ENCODE peak calls at places on chromosomes 7 and 10, in four cellular contexts. S, H, A and J are unnamed samples.

GRCh38 chr7:148107741-148108140 is 482.8 kb upstream of the C7orf33 start:
- DNase-seq in A (no peak), S (no peak), H (no peak), J (no peak)

GRCh38 chr10:55091691-55092328 is 290.8 kb upstream of the PCDH15 start:
- DNase-seq in H (no peak), S (no peak), A (no peak), J (no peak)

GRCh38 chr7:66267249-66267648 is 62.1 kb downstream of the TPST1 start:
- DNase-seq in H (no peak), S (peak), A (peak), J (peak)

GRCh38 chr10:95266674-95267095 is 24.1 kb downstream of the PDLIM1 start:
- DNase-seq in H (no peak), A (no peak), S (no peak), J (no peak)

GRCh38 chr7:119197872-119198527 is 973.5 kb downstream of the ANKRD7 start:
- DNase-seq in H (no peak), S (no peak), A (no peak), J (no peak)

GRCh38 chr7:125279956-125280355 is 350.3 kb upstream of the POT1 start:
- DNase-seq in H (no peak), S (no peak), A (no peak), J (no peak)

GRCh38 chr7:55185941-55186609 is 167.3 kb downstream of the EGFR start:
- DNase-seq in S (no peak), H (no peak), A (no peak), J (peak)

GRCh38 chr10:121332829-121333765 is 265.1 kb downstream of the FGFR2 start:
- DNase-seq in A (no peak), S (no peak), H (no peak), J (no peak)

GRCh38 chr10:3805227-3805790 is 20.3 kb upstream of the KLF6 start:
- DNase-seq in S (no peak), A (peak), H (no peak), J (no peak)

GRCh38 chr10:124152139-124152780 is 58.9 kb upstream of the CHST15 start:
- DNase-seq in A (peak), S (peak), H (peak), J (peak)

GRCh38 chr7:106891545-106892410 is 26.7 kb downstream of the PIK3CG start:
- DNase-seq in S (no peak), H (no peak), A (no peak), J (no peak)

GRCh38 chr7:132321387-132321786 is 254.9 kb downstream of the PLXNA4 start:
- DNase-seq in H (no peak), S (no peak), A (no peak), J (no peak)

GRCh38 chr10:79391231-79392019 is 44.2 kb downstream of the PPIF start:
- DNase-seq in H (peak), S (peak), A (peak), J (no peak)

GRCh38 chr10:26855186-26855585 is 5.6 kb downstream of the ABI1 start:
- DNase-seq in S (no peak), A (no peak), H (no peak), J (no peak)

GRCh38 chr7:40800771-40801170 is 666.0 kb downstream of the SUGCT start:
- DNase-seq in S (no peak), H (no peak), A (peak), J (no peak)

GRCh38 chr7:27997188-27997707 is 183.3 kb downstream of the JAZF1 start:
- DNase-seq in A (no peak), H (no peak), S (no peak), J (no peak)

GRCh38 chr7:107372298-107372697 is 97.6 kb upstream of the GPR22 start:
- DNase-seq in S (no peak), H (no peak), A (no peak), J (no peak)

GRCh38 chr10:51215956-51216834 is 141.9 kb downstream of the PRKG1 start:
- DNase-seq in S (no peak), A (no peak), H (no peak), J (no peak)

GRCh38 chr7:114662002-114662677 is 247.5 kb downstream of the FOXP2 start:
- DNase-seq in H (no peak), S (no peak), A (no peak), J (no peak)

GRCh38 chr7:48428091-48428710 is 256.9 kb downstream of the ABCA13 start:
- DNase-seq in S (no peak), A (no peak), H (no peak), J (no peak)

GRCh38 chr7:28358423-28358868 is 53.9 kb upstream of the CREB5 start:
- DNase-seq in S (no peak), A (no peak), H (no peak), J (no peak)

DNA sequence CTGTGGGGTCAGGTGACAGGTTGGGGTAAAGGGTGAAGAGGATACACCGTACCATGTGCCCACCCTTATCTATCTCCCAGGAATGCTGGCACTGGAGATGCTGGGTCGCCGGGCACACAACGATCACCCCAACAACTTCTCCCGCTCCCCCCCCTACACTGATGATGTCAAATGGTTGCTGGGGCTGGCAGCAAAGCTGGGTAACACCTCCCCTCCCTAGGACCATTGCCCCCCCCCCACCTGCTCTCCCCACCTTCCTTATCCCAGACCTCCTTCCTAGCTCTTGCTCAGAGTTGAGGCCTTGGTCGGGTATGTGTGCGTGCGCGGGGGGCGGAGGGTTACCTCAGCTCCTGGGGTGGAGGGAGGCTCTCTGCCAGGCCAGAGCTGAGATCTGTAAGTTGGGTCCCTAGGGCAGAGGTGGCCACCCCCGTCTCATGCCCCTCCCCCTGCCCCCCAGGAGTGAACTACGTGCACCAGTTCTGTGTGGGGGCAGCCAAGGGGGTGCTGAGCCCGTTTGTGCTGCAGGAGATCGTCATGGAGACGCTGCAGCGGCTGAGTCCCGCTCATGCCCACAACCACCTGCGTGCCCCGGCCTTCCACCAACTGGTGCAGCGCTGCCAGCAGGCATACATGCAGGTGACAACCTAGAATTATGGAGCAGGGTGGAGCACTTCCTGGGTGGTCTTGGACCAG is 10.7 kb downstream of the NDST2 start:
- DNase-seq in H (no peak), A (no peak), S (no peak), J (no peak)
- H3K4me3 ChIP-seq in H (no peak), A (no peak), S (no peak), J (no peak)

DNA sequence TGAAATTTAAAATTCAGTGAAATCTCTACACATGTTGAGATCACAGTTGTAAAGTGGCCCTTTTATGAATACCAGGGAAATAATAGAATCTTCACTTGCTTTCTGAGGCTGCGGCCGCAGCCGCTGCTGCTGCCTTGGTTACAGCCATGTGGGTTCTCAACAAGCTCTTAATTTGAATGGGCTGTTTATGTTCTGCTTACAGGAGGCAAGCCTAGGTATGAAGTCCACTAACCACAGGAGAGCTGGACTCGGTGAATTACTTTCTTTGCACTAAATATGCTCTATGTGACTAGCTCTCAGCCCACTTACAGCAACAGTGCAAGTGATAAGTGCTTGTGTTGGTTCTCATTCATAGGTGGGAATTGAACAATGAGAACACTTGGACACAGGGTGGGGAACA is 410.8 kb downstream of the SFMBT2 start:
- DNase-seq in A (no peak), H (no peak), S (no peak), J (no peak)
- H3K27ac ChIP-seq in A (no peak), H (no peak), S (no peak), J (no peak)

GRCh38 chr10:98445200-98445812 is 1.4 kb downstream of the HPS1 start:
- DNase-seq in H (no peak), A (no peak), S (no peak), J (no peak)
- H3K4me3 ChIP-seq in H (peak), A (peak), S (no peak), J (no peak)

GRCh38 chr10:72009062-72009429 is 44.9 kb downstream of the CHST3 start:
- DNase-seq in S (no peak), A (no peak), H (no peak), J (no peak)

GRCh38 chr10:72008096-72008933 is 44.1 kb downstream of the CHST3 start:
- DNase-seq in S (no peak), A (no peak), H (no peak), J (no peak)

GRCh38 chr10:72007246-72007892 is 43.2 kb downstream of the CHST3 start:
- DNase-seq in A (peak), H (no peak), S (peak), J (peak)

GRCh38 chr10:72002354-72003295 is 38.4 kb downstream of the CHST3 start:
- DNase-seq in S (no peak), H (no peak), A (no peak), J (no peak)

GRCh38 chr10:72006026-72006425 is 41.8 kb downstream of the CHST3 start:
- DNase-seq in S (no peak), H (no peak), A (no peak), J (no peak)
- H3K27ac ChIP-seq in S (peak), H (peak), A (no peak), J (no peak)

GRCh38 chr10:88794731-88795130 is 7.8 kb upstream of the LIPM start:
- DNase-seq in H (no peak), S (no peak), A (no peak), J (no peak)
- H3K4me3 ChIP-seq in H (no peak), S (no peak), A (no peak), J (no peak)

GRCh38 chr7:37445064-37445723 is 3.5 kb downstream of the ELMO1 start:
- DNase-seq in S (no peak), A (no peak), H (no peak), J (no peak)
- H3K27ac ChIP-seq in S (peak), A (no peak), H (peak), J (peak)

GRCh38 chr10:119644215-119644826 is 6.9 kb upstream of the BAG3 start:
- DNase-seq in S (no peak), A (no peak), H (no peak), J (no peak)
- H3K4me3 ChIP-seq in S (no peak), A (no peak), H (no peak), J (no peak)

DNA sequence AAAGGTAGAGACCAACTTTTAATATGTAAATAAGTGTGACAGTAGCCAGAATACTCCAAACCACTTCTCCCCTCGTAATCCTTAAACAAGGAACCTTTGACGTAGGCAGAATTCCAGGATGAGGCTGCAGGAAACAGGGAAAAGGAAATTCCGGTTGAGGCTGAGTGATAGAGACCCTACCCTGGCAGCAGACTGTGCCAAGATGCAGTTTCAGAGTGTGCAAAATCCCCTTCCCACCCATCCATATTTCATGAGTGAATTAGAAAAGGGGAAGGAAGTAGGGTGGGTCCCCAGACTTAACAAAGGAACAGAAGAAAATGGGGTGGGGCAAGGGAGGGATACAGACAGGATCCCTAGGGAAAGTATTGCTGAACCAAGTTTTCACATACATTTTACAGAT is 143.0 kb downstream of the RAPGEF5 start:
- DNase-seq in S (no peak), H (no peak), A (peak), J (no peak)
- H3K27ac ChIP-seq in S (peak), H (peak), A (no peak), J (peak)

DNA sequence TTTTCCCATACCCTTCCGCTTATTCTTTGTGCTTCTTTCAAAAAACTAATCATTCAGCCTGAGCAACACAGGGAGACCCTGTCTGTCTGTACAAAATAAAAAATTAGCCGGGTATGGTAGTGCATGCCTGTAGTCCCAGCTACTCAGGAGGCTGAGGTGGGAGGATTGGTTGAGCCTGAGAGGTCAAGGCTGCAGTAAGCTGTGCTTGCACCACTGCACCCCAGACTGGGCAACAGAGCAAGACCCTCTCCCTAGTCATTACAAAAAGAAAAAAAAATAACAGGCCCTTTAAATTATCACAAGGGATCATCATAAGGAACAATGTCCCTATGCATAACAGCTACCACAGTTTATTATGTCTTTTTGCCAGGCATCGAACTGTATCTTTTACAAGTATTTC is 119.6 kb downstream of the TRIM24 start:
- DNase-seq in H (no peak), S (no peak), A (no peak), J (no peak)
- H3K4me3 ChIP-seq in H (no peak), S (no peak), A (no peak), J (no peak)

DNA sequence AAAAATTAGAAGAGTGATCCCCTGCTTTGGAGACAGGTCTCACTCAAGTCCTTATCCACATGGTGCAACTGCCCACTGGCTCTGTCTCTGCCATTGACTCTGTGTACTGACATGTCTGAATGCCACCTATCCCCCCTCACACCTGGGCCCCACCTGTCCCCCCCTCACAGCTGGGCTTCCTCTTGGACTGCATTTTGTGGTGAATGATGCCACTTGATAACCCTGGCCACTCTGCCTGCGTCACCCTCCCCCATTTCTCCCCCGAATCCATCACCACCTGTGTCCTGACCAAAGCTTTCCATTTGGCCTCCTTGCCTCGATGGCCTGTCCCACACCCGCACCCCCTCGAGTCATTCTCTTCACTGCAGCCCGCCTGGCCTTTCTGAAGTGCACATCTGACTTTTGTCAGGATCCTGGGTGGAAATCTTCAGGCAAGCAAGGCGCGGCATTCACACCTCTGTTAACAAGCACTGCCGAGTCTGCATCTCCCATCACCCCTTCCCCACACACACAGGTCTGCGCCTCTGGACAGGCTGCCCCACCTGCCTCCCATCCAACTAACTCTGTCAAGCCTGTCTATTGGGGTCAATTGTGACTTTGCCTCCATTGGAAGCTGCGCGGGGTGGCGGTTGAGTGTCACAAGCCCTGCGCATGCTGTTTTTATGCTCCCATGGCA is 175.3 kb upstream of the KLF14 start:
- DNase-seq in A (no peak), S (no peak), H (peak), J (peak)
- H3K27ac ChIP-seq in A (no peak), S (no peak), H (peak), J (peak)